ENCODE peak calls at places on chromosomes 12 and 14, in ten cellular contexts. One of them, this sample, is unnamed.
A peak's percentile ranks its signal among the peaks of the same experiment; 100 is the strongest.

GRCh38 chr12:56840922-56841321 is 77.8 kb downstream of the HSD17B6 start:
- DNase-seq in left lung: no peak
- DNase-seq in MM.1S: no peak
- DNase-seq in psoas muscle: no peak
- DNase-seq in colonic mucosa: no peak
- DNase-seq in right cardiac atrium: no peak
- DNase-seq in CD8-positive, alpha-beta T cell: no peak
- DNase-seq in astrocyte: peak; percentile 25
- DNase-seq in uterus: no peak
- DNase-seq in left ventricle myocardium inferior: no peak
- DNase-seq in this sample: no peak

GRCh38 chr12:92470608-92471021 is 232.2 kb upstream of the PLEKHG7 start:
- DNase-seq in left lung: no peak
- DNase-seq in MM.1S: peak; percentile 16
- DNase-seq in psoas muscle: no peak
- DNase-seq in colonic mucosa: no peak
- DNase-seq in right cardiac atrium: no peak
- DNase-seq in CD8-positive, alpha-beta T cell: no peak
- DNase-seq in astrocyte: no peak
- DNase-seq in uterus: no peak
- DNase-seq in left ventricle myocardium inferior: no peak
- DNase-seq in this sample: no peak

GRCh38 chr14:47948981-47949380 is 273.6 kb upstream of the MDGA2 start:
- DNase-seq in left lung: no peak
- DNase-seq in MM.1S: no peak
- DNase-seq in psoas muscle: no peak
- DNase-seq in colonic mucosa: no peak
- DNase-seq in right cardiac atrium: no peak
- DNase-seq in CD8-positive, alpha-beta T cell: no peak
- DNase-seq in astrocyte: no peak
- DNase-seq in uterus: no peak
- DNase-seq in left ventricle myocardium inferior: no peak
- DNase-seq in this sample: no peak

GRCh38 chr12:42085596-42085995 is 59.1 kb downstream of the GXYLT1 start:
- DNase-seq in left lung: no peak
- DNase-seq in MM.1S: no peak
- DNase-seq in psoas muscle: no peak
- DNase-seq in colonic mucosa: no peak
- DNase-seq in right cardiac atrium: no peak
- DNase-seq in CD8-positive, alpha-beta T cell: no peak
- DNase-seq in astrocyte: no peak
- DNase-seq in uterus: no peak
- DNase-seq in left ventricle myocardium inferior: no peak
- DNase-seq in this sample: no peak

GRCh38 chr14:88554458-88555286 is at the start of gene PTPN21:
- DNase-seq in left lung: peak; percentile 73
- DNase-seq in MM.1S: peak; percentile 17
- DNase-seq in psoas muscle: peak; percentile 89
- DNase-seq in colonic mucosa: peak; percentile 79
- DNase-seq in right cardiac atrium: peak; percentile 83
- DNase-seq in CD8-positive, alpha-beta T cell: no peak
- DNase-seq in astrocyte: peak; percentile 47
- DNase-seq in uterus: peak; percentile 69
- DNase-seq in left ventricle myocardium inferior: peak; percentile 82
- DNase-seq in this sample: peak; percentile 79

GRCh38 chr14:93010543-93011541 is 87.9 kb downstream of the CHGA start:
- DNase-seq in left lung: no peak
- DNase-seq in MM.1S: no peak
- DNase-seq in psoas muscle: no peak
- DNase-seq in colonic mucosa: no peak
- DNase-seq in right cardiac atrium: no peak
- DNase-seq in CD8-positive, alpha-beta T cell: no peak
- DNase-seq in astrocyte: no peak
- DNase-seq in uterus: no peak
- DNase-seq in left ventricle myocardium inferior: no peak
- DNase-seq in this sample: no peak

GRCh38 chr12:102174117-102174516 is 23.5 kb downstream of the PMCH start:
- DNase-seq in left lung: no peak
- DNase-seq in MM.1S: no peak
- DNase-seq in psoas muscle: no peak
- DNase-seq in colonic mucosa: no peak
- DNase-seq in right cardiac atrium: no peak
- DNase-seq in CD8-positive, alpha-beta T cell: no peak
- DNase-seq in astrocyte: no peak
- DNase-seq in uterus: no peak
- DNase-seq in left ventricle myocardium inferior: no peak
- DNase-seq in this sample: no peak

GRCh38 chr12:117574655-117575054 is 213.2 kb upstream of the NOS1 start:
- DNase-seq in left lung: no peak
- DNase-seq in MM.1S: no peak
- DNase-seq in psoas muscle: no peak
- DNase-seq in colonic mucosa: no peak
- DNase-seq in right cardiac atrium: no peak
- DNase-seq in CD8-positive, alpha-beta T cell: no peak
- DNase-seq in astrocyte: no peak
- DNase-seq in uterus: no peak
- DNase-seq in left ventricle myocardium inferior: no peak
- DNase-seq in this sample: no peak

GRCh38 chr12:122159879-122160278 is 14.1 kb downstream of the IL31 start:
- DNase-seq in left lung: no peak
- DNase-seq in MM.1S: no peak
- DNase-seq in psoas muscle: no peak
- DNase-seq in colonic mucosa: no peak
- DNase-seq in right cardiac atrium: no peak
- DNase-seq in CD8-positive, alpha-beta T cell: no peak
- DNase-seq in astrocyte: no peak
- DNase-seq in uterus: no peak
- DNase-seq in left ventricle myocardium inferior: no peak
- DNase-seq in this sample: no peak

GRCh38 chr14:75522224-75522764 is at the start of gene BATF:
- DNase-seq in left lung: peak; percentile 62
- DNase-seq in MM.1S: peak; percentile 59
- DNase-seq in psoas muscle: no peak
- DNase-seq in colonic mucosa: peak; percentile 56
- DNase-seq in right cardiac atrium: peak; percentile 27
- DNase-seq in CD8-positive, alpha-beta T cell: peak; percentile 64
- DNase-seq in astrocyte: no peak
- DNase-seq in uterus: no peak
- DNase-seq in left ventricle myocardium inferior: no peak
- DNase-seq in this sample: no peak

GRCh38 chr12:78959556-78959955 is 95.0 kb downstream of the SYT1 start:
- DNase-seq in left lung: no peak
- DNase-seq in MM.1S: no peak
- DNase-seq in psoas muscle: no peak
- DNase-seq in colonic mucosa: no peak
- DNase-seq in right cardiac atrium: no peak
- DNase-seq in CD8-positive, alpha-beta T cell: no peak
- DNase-seq in astrocyte: no peak
- DNase-seq in uterus: no peak
- DNase-seq in left ventricle myocardium inferior: no peak
- DNase-seq in this sample: no peak

GRCh38 chr12:28313631-28314030 is 123.4 kb downstream of the CCDC91 start:
- DNase-seq in left lung: no peak
- DNase-seq in MM.1S: no peak
- DNase-seq in psoas muscle: no peak
- DNase-seq in colonic mucosa: no peak
- DNase-seq in right cardiac atrium: no peak
- DNase-seq in CD8-positive, alpha-beta T cell: no peak
- DNase-seq in astrocyte: peak; percentile 55
- DNase-seq in uterus: no peak
- DNase-seq in left ventricle myocardium inferior: no peak
- DNase-seq in this sample: no peak

GRCh38 chr12:81758421-81759214 is 532 bp downstream of the PPFIA2 start:
- DNase-seq in left lung: no peak
- DNase-seq in MM.1S: peak; percentile 67
- DNase-seq in psoas muscle: peak; percentile 56
- DNase-seq in colonic mucosa: no peak
- DNase-seq in right cardiac atrium: peak; percentile 42
- DNase-seq in CD8-positive, alpha-beta T cell: no peak
- DNase-seq in astrocyte: peak; percentile 20
- DNase-seq in uterus: no peak
- DNase-seq in left ventricle myocardium inferior: peak; percentile 19
- DNase-seq in this sample: no peak

GRCh38 chr12:93373847-93374723 is 3.6 kb upstream of the NUDT4 start:
- DNase-seq in left lung: no peak
- DNase-seq in MM.1S: no peak
- DNase-seq in psoas muscle: no peak
- DNase-seq in colonic mucosa: peak; percentile 74
- DNase-seq in right cardiac atrium: no peak
- DNase-seq in CD8-positive, alpha-beta T cell: no peak
- DNase-seq in astrocyte: no peak
- DNase-seq in uterus: no peak
- DNase-seq in left ventricle myocardium inferior: no peak
- DNase-seq in this sample: no peak

GRCh38 chr14:90288646-90289355 is 32.4 kb downstream of the PSMC1 start:
- DNase-seq in left lung: no peak
- DNase-seq in MM.1S: no peak
- DNase-seq in psoas muscle: no peak
- DNase-seq in colonic mucosa: no peak
- DNase-seq in right cardiac atrium: peak; percentile 48
- DNase-seq in CD8-positive, alpha-beta T cell: no peak
- DNase-seq in astrocyte: no peak
- DNase-seq in uterus: no peak
- DNase-seq in left ventricle myocardium inferior: peak; percentile 34
- DNase-seq in this sample: no peak

GRCh38 chr12:108369736-108370396 is 30.8 kb upstream of the CMKLR1 start:
- DNase-seq in left lung: no peak
- DNase-seq in MM.1S: no peak
- DNase-seq in psoas muscle: no peak
- DNase-seq in colonic mucosa: no peak
- DNase-seq in right cardiac atrium: no peak
- DNase-seq in CD8-positive, alpha-beta T cell: no peak
- DNase-seq in astrocyte: no peak
- DNase-seq in uterus: no peak
- DNase-seq in left ventricle myocardium inferior: no peak
- DNase-seq in this sample: no peak

GRCh38 chr12:32885831-32886230 is 10.7 kb downstream of the PKP2 start:
- DNase-seq in left lung: no peak
- DNase-seq in MM.1S: peak; percentile 93
- DNase-seq in psoas muscle: no peak
- DNase-seq in colonic mucosa: peak; percentile 5
- DNase-seq in right cardiac atrium: no peak
- DNase-seq in CD8-positive, alpha-beta T cell: no peak
- DNase-seq in astrocyte: no peak
- DNase-seq in uterus: no peak
- DNase-seq in left ventricle myocardium inferior: no peak
- DNase-seq in this sample: no peak

GRCh38 chr12:119544780-119545625 is 48.6 kb upstream of the TMEM233 start:
- DNase-seq in left lung: peak; percentile 43
- DNase-seq in MM.1S: peak; percentile 26
- DNase-seq in psoas muscle: peak; percentile 61
- DNase-seq in colonic mucosa: peak; percentile 57
- DNase-seq in right cardiac atrium: peak; percentile 63
- DNase-seq in CD8-positive, alpha-beta T cell: peak; percentile 55
- DNase-seq in astrocyte: peak; percentile 42
- DNase-seq in uterus: peak; percentile 43
- DNase-seq in left ventricle myocardium inferior: peak; percentile 25
- DNase-seq in this sample: no peak

GRCh38 chr14:43649508-43649907 is 857.6 kb downstream of the FSCB start:
- DNase-seq in left lung: no peak
- DNase-seq in MM.1S: no peak
- DNase-seq in psoas muscle: no peak
- DNase-seq in colonic mucosa: no peak
- DNase-seq in right cardiac atrium: no peak
- DNase-seq in CD8-positive, alpha-beta T cell: no peak
- DNase-seq in astrocyte: no peak
- DNase-seq in uterus: no peak
- DNase-seq in left ventricle myocardium inferior: no peak
- DNase-seq in this sample: no peak

GRCh38 chr14:70181276-70181675 is 7.5 kb downstream of the SLC8A3 start:
- DNase-seq in left lung: no peak
- DNase-seq in MM.1S: no peak
- DNase-seq in psoas muscle: no peak
- DNase-seq in colonic mucosa: no peak
- DNase-seq in right cardiac atrium: no peak
- DNase-seq in CD8-positive, alpha-beta T cell: no peak
- DNase-seq in astrocyte: no peak
- DNase-seq in uterus: no peak
- DNase-seq in left ventricle myocardium inferior: no peak
- DNase-seq in this sample: no peak
- H3K27ac ChIP-seq in left lung: no peak overlapping the region
- H3K27ac ChIP-seq in MM.1S: no peak overlapping the region
- H3K27ac ChIP-seq in psoas muscle: peak overlapping the region; percentile 21
- H3K27ac ChIP-seq in colonic mucosa: no peak overlapping the region
- H3K27ac ChIP-seq in right cardiac atrium: no peak overlapping the region
- H3K27ac ChIP-seq in CD8-positive, alpha-beta T cell: no peak overlapping the region
- H3K27ac ChIP-seq in astrocyte: no peak overlapping the region
- H3K27ac ChIP-seq in uterus: no peak overlapping the region
- H3K27ac ChIP-seq in left ventricle myocardium inferior: no peak overlapping the region
- H3K27ac ChIP-seq in this sample: no peak overlapping the region

GRCh38 chr14:103286968-103287850 is 46.8 kb upstream of the EIF5 start:
- DNase-seq in left lung: no peak
- DNase-seq in MM.1S: no peak
- DNase-seq in psoas muscle: no peak
- DNase-seq in colonic mucosa: no peak
- DNase-seq in right cardiac atrium: no peak
- DNase-seq in CD8-positive, alpha-beta T cell: no peak
- DNase-seq in astrocyte: no peak
- DNase-seq in uterus: no peak
- DNase-seq in left ventricle myocardium inferior: no peak
- DNase-seq in this sample: no peak
- H3K9me3 ChIP-seq in left lung: no peaks in the 10 kb centered on the region
- H3K9me3 ChIP-seq in MM.1S: no peaks in the 10 kb centered on the region
- H3K9me3 ChIP-seq in psoas muscle: no peaks in the 10 kb centered on the region
- H3K9me3 ChIP-seq in colonic mucosa: no peaks in the 10 kb centered on the region
- H3K9me3 ChIP-seq in right cardiac atrium: no peaks in the 10 kb centered on the region
- H3K9me3 ChIP-seq in CD8-positive, alpha-beta T cell: no peaks in the 10 kb centered on the region
- H3K9me3 ChIP-seq in astrocyte: no peaks in the 10 kb centered on the region
- H3K9me3 ChIP-seq in uterus: no peaks in the 10 kb centered on the region
- H3K9me3 ChIP-seq in left ventricle myocardium inferior: no peaks in the 10 kb centered on the region
- H3K9me3 ChIP-seq in this sample: no peaks in the 10 kb centered on the region

GRCh38 chr12:46659844-46660243 is 166.0 kb downstream of the SLC38A4 start:
- DNase-seq in left lung: no peak
- DNase-seq in MM.1S: no peak
- DNase-seq in psoas muscle: no peak
- DNase-seq in colonic mucosa: no peak
- DNase-seq in right cardiac atrium: no peak
- DNase-seq in CD8-positive, alpha-beta T cell: no peak
- DNase-seq in astrocyte: no peak
- DNase-seq in uterus: no peak
- DNase-seq in left ventricle myocardium inferior: no peak
- DNase-seq in this sample: no peak
- H3K27ac ChIP-seq in left lung: peak overlapping the region; percentile 53
- H3K27ac ChIP-seq in MM.1S: no peak overlapping the region
- H3K27ac ChIP-seq in psoas muscle: peak overlapping the region; percentile 80
- H3K27ac ChIP-seq in colonic mucosa: no peak overlapping the region
- H3K27ac ChIP-seq in right cardiac atrium: no peak overlapping the region
- H3K27ac ChIP-seq in CD8-positive, alpha-beta T cell: no peak overlapping the region
- H3K27ac ChIP-seq in astrocyte: no peak overlapping the region
- H3K27ac ChIP-seq in uterus: peak overlapping the region; percentile 71
- H3K27ac ChIP-seq in left ventricle myocardium inferior: peak overlapping the region; percentile 79
- H3K27ac ChIP-seq in this sample: peak overlapping the region; percentile 1

DNA sequence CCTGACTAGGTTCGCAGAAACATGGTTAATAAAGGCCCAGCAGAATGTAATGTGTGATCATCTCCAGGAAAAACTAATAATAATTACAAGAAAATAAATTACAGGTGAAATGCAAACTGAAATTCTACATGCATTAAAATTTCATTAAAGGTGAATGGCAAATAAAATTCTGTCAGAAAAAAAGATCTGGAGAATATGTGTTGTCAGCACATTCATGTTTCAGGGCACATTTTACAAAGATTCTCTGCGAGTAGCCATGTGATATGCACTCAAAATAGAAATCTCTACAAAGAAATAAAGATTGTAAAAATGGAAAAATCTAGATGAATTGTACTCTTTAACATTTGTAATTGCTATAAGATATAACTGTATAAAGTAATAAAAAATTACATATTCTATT is 765.2 kb downstream of the TMEM121 start:
- DNase-seq in left lung: no peak
- DNase-seq in MM.1S: no peak
- DNase-seq in psoas muscle: no peak
- DNase-seq in colonic mucosa: no peak
- DNase-seq in right cardiac atrium: no peak
- DNase-seq in CD8-positive, alpha-beta T cell: no peak
- DNase-seq in astrocyte: no peak
- DNase-seq in uterus: no peak
- DNase-seq in left ventricle myocardium inferior: no peak
- DNase-seq in this sample: no peak
- H3K9me3 ChIP-seq in left lung: no peaks in the 10 kb centered on the region
- H3K9me3 ChIP-seq in MM.1S: no peaks in the 10 kb centered on the region
- H3K9me3 ChIP-seq in psoas muscle: no peaks in the 10 kb centered on the region
- H3K9me3 ChIP-seq in colonic mucosa: no peaks in the 10 kb centered on the region
- H3K9me3 ChIP-seq in right cardiac atrium: no peaks in the 10 kb centered on the region
- H3K9me3 ChIP-seq in CD8-positive, alpha-beta T cell: no peaks in the 10 kb centered on the region
- H3K9me3 ChIP-seq in astrocyte: peaks cover 2% of the 10 kb centered on the region
- H3K9me3 ChIP-seq in uterus: no peaks in the 10 kb centered on the region
- H3K9me3 ChIP-seq in left ventricle myocardium inferior: peaks cover 12% of the 10 kb centered on the region
- H3K9me3 ChIP-seq in this sample: no peaks in the 10 kb centered on the region

This sample was measured in breast epithelium.